ENCODE peak calls at places on chromosomes 3 and 15, in five cellular contexts. F is MV-4-11, N is cardiac fibroblast, V is tibial artery, J is activated T-helper 1 cell treated with Interleukin-2 at 50 U/mL for 16 hours. P is an unnamed sample.

GRCh38 chr15:77749236-77749997 is 116.7 kb upstream of the LINGO1 start:
- DNase-seq in J (no peak), F (no peak), N (no peak), V (no peak), P (peak)

GRCh38 chr15:73870700-73871408 is 2.5 kb upstream of the TBC1D21 start:
- DNase-seq in N (peak), J (no peak), F (peak), V (peak), P (no peak)

GRCh38 chr3:49279376-49279775 is 2.3 kb upstream of the C3orf62 start:
- DNase-seq in V (no peak), F (no peak), J (no peak), N (peak), P (no peak)

GRCh38 chr3:113097821-113098516 is 107.2 kb downstream of the GTPBP8 start:
- DNase-seq in F (no peak), N (peak), J (no peak), V (no peak), P (no peak)

GRCh38 chr3:10495003-10495402 is 10.4 kb downstream of the ATP2B2 start:
- DNase-seq in J (no peak), V (no peak), N (peak), F (no peak), P (no peak)

GRCh38 chr3:39718674-39719595 is 90.5 kb upstream of the MYRIP start:
- DNase-seq in V (no peak), F (peak), N (peak), J (no peak), P (peak)

GRCh38 chr15:70512772-70513362 is 250.5 kb downstream of the UACA start:
- DNase-seq in J (peak), F (peak), N (peak), V (no peak), P (peak)

GRCh38 chr3:94137377-94137776 is 74.5 kb downstream of the NSUN3 start:
- DNase-seq in V (no peak), N (no peak), F (no peak), J (no peak), P (no peak)

GRCh38 chr3:184491867-184492615 is 69.5 kb upstream of the EPHB3 start:
- DNase-seq in F (peak), V (peak), N (no peak), J (no peak), P (peak)

GRCh38 chr3:156353535-156353934 is 201.4 kb downstream of the SSR3 start:
- DNase-seq in V (peak), J (no peak), F (no peak), N (peak), P (peak)

GRCh38 chr3:157282261-157283191 is 122.6 kb upstream of the CCNL1 start:
- DNase-seq in F (peak), V (peak), N (peak), J (no peak), P (no peak)

GRCh38 chr3:95228416-95228815 is 1165.6 kb downstream of the NSUN3 start:
- DNase-seq in V (no peak), J (no peak), F (no peak), N (no peak), P (peak)

GRCh38 chr3:112119686-112120484 is 13.2 kb downstream of the GCSAM start:
- DNase-seq in V (no peak), N (no peak), F (no peak), J (no peak), P (no peak)

GRCh38 chr3:194906229-194906629 is 220.5 kb downstream of the FAM43A start:
- DNase-seq in V (no peak), F (no peak), N (peak), J (no peak), P (no peak)

GRCh38 chr15:57780461-57780860 is 73.9 kb downstream of the POLR2M start:
- DNase-seq in V (no peak), N (no peak), F (no peak), J (no peak), P (no peak)